ENCODE peak calls at places on chromosome 4, in eight cellular contexts. Q, H, R, V, N, U, W and L are unnamed samples.

GRCh38 chr4:153522800-153523089 is 56.6 kb downstream of the TMEM131L start:
- DNase-seq in V (no peak), N (no peak), W (no peak), Q (no peak), R (no peak), U (no peak), H (peak; percentile 27), L (peak; percentile 54)

GRCh38 chr4:77025643-77026321 is 50.0 kb downstream of the CCNI start:
- DNase-seq in N (no peak), V (peak; percentile 55), H (no peak), W (no peak), U (no peak), Q (no peak), R (no peak), L (peak; percentile 40)

GRCh38 chr4:53644607-53645006 is 53.3 kb upstream of the LNX1 start:
- DNase-seq in U (no peak), R (no peak), H (no peak), W (no peak), N (peak; percentile 95), V (no peak), Q (no peak), L (no peak)

GRCh38 chr4:26360864-26361263 is 40.0 kb downstream of the RBPJ start:
- DNase-seq in U (no peak), R (no peak), V (peak; percentile 30), W (no peak), H (no peak), Q (no peak), N (no peak), L (no peak)

GRCh38 chr4:85707591-85707990 is 232.6 kb downstream of the ARHGAP24 start:
- DNase-seq in H (peak; percentile 64), Q (no peak), R (no peak), N (no peak), V (no peak), U (no peak), W (no peak), L (no peak)

GRCh38 chr4:173990126-173990878 is 293.2 kb downstream of the FBXO8 start:
- DNase-seq in W (peak; percentile 79), N (no peak), H (peak; percentile 6), R (no peak), Q (no peak), V (peak; percentile 49), U (peak; percentile 4), L (no peak)

GRCh38 chr4:150379454-150379853 is 202.5 kb upstream of the MAB21L2 start:
- DNase-seq in H (no peak), W (peak; percentile 68), R (no peak), Q (no peak), N (no peak), V (no peak), U (no peak), L (no peak)

GRCh38 chr4:150150545-150151156 is 72.4 kb downstream of the DCLK2 start:
- DNase-seq in N (no peak), U (no peak), W (no peak), Q (peak; percentile 38), R (no peak), V (no peak), H (no peak), L (no peak)

GRCh38 chr4:172776203-172776896 is 392.3 kb upstream of the GALNT7 start:
- DNase-seq in W (no peak), H (no peak), U (no peak), N (no peak), Q (no peak), V (no peak), R (no peak), L (no peak)

DNA sequence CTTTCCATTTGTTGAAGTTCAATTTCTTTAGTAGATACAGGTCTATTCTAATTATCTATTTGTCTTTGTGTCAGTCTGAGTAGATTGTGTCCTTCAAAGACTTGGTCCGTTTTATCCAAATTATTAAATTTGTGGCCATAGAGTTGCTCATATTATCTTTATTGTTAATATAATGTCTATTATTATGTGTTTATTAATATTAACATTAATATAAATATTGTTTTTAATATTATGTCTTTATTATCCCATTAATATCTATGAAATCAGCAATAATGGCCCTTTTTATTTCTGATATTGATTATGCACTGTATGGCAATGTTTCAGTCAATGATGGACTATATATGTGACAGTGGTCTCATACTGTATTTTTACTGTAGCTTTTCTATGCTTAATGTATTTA is 2067.3 kb upstream of the AGA start:
- DNase-seq in U (no peak), W (no peak), N (no peak), V (no peak), R (no peak), H (no peak), Q (no peak), L (no peak)
- TF ChIP-seq CTCF in U (no peak), W (no peak), N (no peak), V (no peak), R (no peak), H (no peak), Q (no peak), L (no peak)

GRCh38 chr4:155403886-155404285 is 27.1 kb upstream of the MAP9 start:
- DNase-seq in H (no peak), W (peak; percentile 58), V (peak; percentile 42), R (no peak), N (no peak), U (peak; percentile 14), Q (no peak), L (no peak)
- TF ChIP-seq CTCF in H (peak; percentile 25), W (peak; percentile 18), V (peak; percentile 43), R (peak; percentile 25), N (peak; percentile 27), U (peak; percentile 29), Q (peak; percentile 65), L (peak; percentile 29)

DNA sequence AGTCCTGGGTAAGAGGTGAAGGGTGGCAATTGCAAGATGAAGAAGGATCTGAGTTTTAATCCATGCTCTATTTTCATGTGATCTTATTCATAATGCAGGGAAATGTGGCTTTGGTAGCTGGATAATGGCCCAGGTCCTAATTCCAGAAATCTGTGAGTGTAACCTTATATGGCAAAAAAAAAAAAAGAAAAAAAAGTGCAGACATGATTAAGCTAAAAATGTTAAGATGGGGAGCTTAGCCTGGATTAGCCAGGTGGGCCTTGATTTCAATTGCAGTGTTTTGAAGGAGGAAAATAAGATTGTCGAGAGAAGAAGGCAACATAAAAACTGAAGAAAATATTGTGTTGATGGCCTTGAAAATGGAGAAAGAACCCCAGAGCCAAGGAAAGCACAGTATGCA is 867.7 kb upstream of the HS3ST1 start:
- DNase-seq in R (no peak), Q (no peak), U (no peak), W (no peak), V (no peak), H (no peak), N (no peak), L (no peak)
- TF ChIP-seq CTCF in R (no peak), Q (no peak), U (no peak), W (no peak), V (no peak), H (no peak), N (no peak), L (no peak)

DNA sequence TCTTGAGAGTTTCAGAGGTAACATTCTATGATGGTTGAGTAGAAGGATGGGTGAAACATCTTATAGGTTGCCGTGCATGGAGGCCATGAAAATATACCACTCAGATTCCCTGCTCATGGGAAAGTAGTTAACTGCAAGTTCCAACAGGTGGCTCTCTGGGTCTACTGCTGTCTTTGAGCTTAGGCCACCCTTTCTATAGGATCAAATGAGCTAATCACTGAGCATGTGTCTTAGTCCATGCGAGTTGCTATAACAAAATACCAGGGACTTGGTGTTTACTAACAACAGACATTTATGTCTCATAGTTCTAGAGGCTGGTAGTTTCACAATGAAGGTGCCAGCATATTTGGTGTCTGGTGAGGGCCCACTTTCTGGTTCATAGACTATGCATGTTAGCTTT is 144.8 kb upstream of the UNC5C start:
- DNase-seq in W (peak; percentile 68), Q (no peak), R (no peak), N (no peak), H (peak; percentile 4), V (no peak), U (no peak), L (no peak)
- TF ChIP-seq CTCF in W (peak; percentile 54), Q (peak; percentile 35), R (no peak), N (no peak), H (peak; percentile 41), V (no peak), U (no peak), L (no peak)

GRCh38 chr4:125904802-125905201 is 590.0 kb downstream of the FAT4 start:
- DNase-seq in N (no peak), U (no peak), Q (no peak), W (no peak), V (no peak), R (no peak), H (no peak), L (no peak)
- TF ChIP-seq CTCF in N (no peak), U (no peak), Q (no peak), W (no peak), V (no peak), R (no peak), H (no peak), L (no peak)

DNA sequence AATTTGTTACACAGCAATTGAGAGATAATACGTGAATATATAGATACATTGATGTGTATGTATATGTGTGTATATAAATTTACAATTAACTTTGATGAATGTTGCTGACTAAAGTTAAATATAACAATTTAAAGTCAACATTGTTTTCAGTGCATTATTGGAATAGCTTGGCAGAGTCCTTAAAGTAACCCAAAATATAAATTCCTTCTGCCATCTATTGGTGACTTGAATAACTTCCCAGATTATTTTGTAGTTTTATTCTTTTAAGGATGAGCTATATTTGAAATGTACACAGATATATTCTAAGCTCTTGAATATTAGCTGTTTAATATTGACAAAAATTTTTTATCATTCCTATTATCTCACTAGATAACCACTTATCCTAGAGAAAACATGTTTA is 298.2 kb upstream of the FSTL5 start:
- DNase-seq in W (no peak), U (no peak), R (no peak), Q (no peak), N (no peak), V (no peak), H (no peak), L (no peak)
- TF ChIP-seq CTCF in W (no peak), U (no peak), R (no peak), Q (peak; percentile 50), N (no peak), V (no peak), H (peak; percentile 41), L (no peak)

GRCh38 chr4:40972722-40973121 is 223.0 kb downstream of the NSUN7 start:
- DNase-seq in H (no peak), V (no peak), N (no peak), Q (no peak), U (no peak), R (no peak), W (no peak), L (no peak)

GRCh38 chr4:40971346-40971745 is 221.6 kb downstream of the NSUN7 start:
- DNase-seq in N (no peak), W (no peak), H (no peak), V (no peak), Q (no peak), R (no peak), U (no peak), L (no peak)

GRCh38 chr4:40980318-40980883 is 230.6 kb downstream of the NSUN7 start:
- DNase-seq in H (peak; percentile 51), N (peak; percentile 19), Q (no peak), R (no peak), V (peak; percentile 29), W (peak; percentile 58), U (no peak), L (peak; percentile 23)

GRCh38 chr4:40978548-40978947 is 228.8 kb downstream of the NSUN7 start:
- DNase-seq in R (no peak), W (no peak), U (no peak), N (no peak), Q (no peak), H (no peak), V (no peak), L (no peak)

GRCh38 chr4:40976343-40976742 is 226.6 kb downstream of the NSUN7 start:
- DNase-seq in R (no peak), H (peak; percentile 75), N (peak; percentile 63), W (peak; percentile 79), U (no peak), Q (no peak), V (peak; percentile 66), L (peak; percentile 49)
- TF ChIP-seq CTCF in R (peak; percentile 64), H (peak; percentile 96), N (peak; percentile 78), W (peak; percentile 73), U (peak; percentile 60), Q (peak; percentile 84), V (peak; percentile 80), L (peak; percentile 49)